ENCODE peak calls at places on chromosomes 11 and 22, in six cellular contexts. R is fibroblast of lung; Q is CD8-positive, alpha-beta T cell; B is tibial artery; E is brain microvascular endothelial cell; A is uterus. U is an unnamed sample.
A peak's percentile ranks its signal among the peaks of the same experiment; 100 is the strongest.

GRCh38 chr22:49770454-49771265 is 57.0 kb downstream of the BRD1 start:
- DNase-seq in B (peak; percentile 62), R (no peak), A (no peak), Q (no peak), E (no peak), U (no peak)

GRCh38 chr11:134691985-134692384 is 279.9 kb upstream of the B3GAT1 start:
- DNase-seq in Q (no peak), R (peak; percentile 58), A (no peak), E (peak; percentile 3), B (no peak), U (peak; percentile 13)

GRCh38 chr11:63680842-63681207 is 475 bp upstream of the RTN3 start:
- DNase-seq in E (no peak), Q (no peak), R (no peak), B (no peak), A (no peak), U (no peak)

GRCh38 chr11:128830836-128831780 is 36.0 kb downstream of the KCNJ1 start:
- DNase-seq in R (peak; percentile 87), B (peak; percentile 86), E (peak; percentile 84), A (peak; percentile 80), Q (peak; percentile 80), U (peak; percentile 91)

GRCh38 chr11:8267831-8268529 is 4.3 kb upstream of the LMO1 start:
- DNase-seq in A (peak; percentile 12), Q (no peak), B (peak; percentile 53), R (no peak), E (no peak), U (no peak)

GRCh38 chr22:45201678-45202332 is 38.1 kb downstream of the NUP50 start:
- DNase-seq in R (peak; percentile 91), Q (no peak), B (no peak), E (peak; percentile 98), A (no peak), U (peak; percentile 77)

GRCh38 chr11:25625094-25625493 is 706.8 kb upstream of the ANO3 start:
- DNase-seq in E (no peak), Q (no peak), A (no peak), B (no peak), R (no peak), U (no peak)

GRCh38 chr11:118918686-118919280 is 6.9 kb downstream of the BCL9L start:
- DNase-seq in B (no peak), Q (peak; percentile 61), A (no peak), E (no peak), R (no peak), U (peak; percentile 69)

GRCh38 chr11:1845571-1846452 is 7.0 kb downstream of the TNNI2 start:
- DNase-seq in B (no peak), R (no peak), Q (peak; percentile 52), E (no peak), A (no peak), U (no peak)

GRCh38 chr11:84899740-84900139 is 727.4 kb downstream of the DLG2 start:
- DNase-seq in E (peak; percentile 30), Q (no peak), R (no peak), B (no peak), A (no peak), U (no peak)

GRCh38 chr11:61827573-61828378 is at the start of gene FADS2:
- DNase-seq in E (peak; percentile 93), B (peak; percentile 98), R (peak; percentile 97), A (peak; percentile 95), Q (peak; percentile 66), U (peak; percentile 97)

GRCh38 chr11:61828629-61829407 is 718 bp downstream of the FADS2 start:
- DNase-seq in E (no peak), Q (peak; percentile 28), R (peak; percentile 27), B (peak; percentile 88), A (peak; percentile 64), U (peak; percentile 37)

GRCh38 chr11:61829806-61830205 is 1.7 kb downstream of the FADS2 start:
- DNase-seq in E (no peak), B (no peak), R (no peak), Q (no peak), A (no peak), U (no peak)

GRCh38 chr11:61828379-61828628 is 204 bp downstream of the FADS2 start:
- DNase-seq in B (no peak), R (no peak), A (no peak), E (no peak), Q (no peak), U (no peak)

GRCh38 chr11:61826930-61827572 is 1.0 kb upstream of the FADS2 start:
- DNase-seq in E (no peak), A (no peak), Q (no peak), B (no peak), R (no peak), U (no peak)
- H3K4me3 ChIP-seq in E (peak overlapping the region; percentile 97), A (peak overlapping the region; percentile 67), Q (peak overlapping the region; percentile 86), B (peak overlapping the region; percentile 85), R (peak overlapping the region; percentile 98), U (peak overlapping the region; percentile 94)

GRCh38 chr22:19149962-19150361 is at the start of gene GSC2:
- DNase-seq in B (no peak), R (no peak), E (no peak), A (no peak), Q (no peak), U (no peak)
- TF ChIP-seq CTCF in B (no peak), R (no peak), E (no peak), A (no peak), Q (no peak), U (no peak)

DNA sequence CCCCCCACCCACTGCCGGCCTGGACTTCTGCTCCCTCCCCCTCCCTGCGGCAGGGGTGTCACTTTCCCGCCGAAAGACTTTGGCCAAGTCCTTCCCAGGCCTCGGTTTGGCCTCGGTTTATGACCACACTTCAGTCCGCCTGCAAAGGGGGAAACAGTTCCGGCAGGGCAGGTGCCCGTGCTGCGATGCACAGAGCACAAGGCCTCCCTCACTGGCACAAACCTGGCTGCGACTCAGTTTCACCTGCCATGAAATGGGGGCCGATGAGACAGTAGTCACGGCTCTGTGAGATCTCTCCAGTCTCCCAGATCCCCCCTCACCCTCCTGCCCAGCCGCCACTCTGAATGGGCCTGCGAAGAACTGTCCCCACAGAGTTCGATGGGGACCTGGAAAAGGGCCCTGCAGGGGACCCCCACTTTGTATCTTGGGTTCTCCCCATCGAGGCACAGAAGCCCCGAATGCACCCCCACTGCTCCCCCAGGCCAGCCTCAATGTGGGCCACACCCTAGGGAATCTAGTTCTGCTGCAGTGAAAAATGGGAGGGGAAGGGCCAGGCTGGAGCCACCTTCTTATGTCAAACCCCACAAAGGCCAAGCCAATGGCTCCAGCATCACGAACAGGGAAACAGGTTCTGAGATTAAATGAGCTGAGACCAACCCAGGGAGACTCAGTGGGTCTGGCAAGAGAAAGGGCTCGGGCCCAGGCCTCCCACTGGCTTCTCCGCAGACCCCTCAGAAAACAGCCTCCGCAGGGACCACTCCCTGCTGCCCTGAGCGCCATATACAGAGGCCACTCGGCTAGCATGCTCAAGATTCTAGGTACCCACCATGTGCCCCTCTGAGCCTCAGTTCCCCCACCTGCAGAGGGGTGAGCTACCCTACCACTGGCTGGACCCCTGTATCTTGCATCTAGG is 29.0 kb downstream of the ARVCF start:
- DNase-seq in A (no peak), Q (peak; percentile 12), E (no peak), R (no peak), B (no peak), U (no peak)
- H3K4me3 ChIP-seq in A (no peak overlapping the region), Q (no peak overlapping the region), E (no peak overlapping the region), R (no peak overlapping the region), B (peak overlapping the region; percentile 95), U (no peak overlapping the region)

DNA sequence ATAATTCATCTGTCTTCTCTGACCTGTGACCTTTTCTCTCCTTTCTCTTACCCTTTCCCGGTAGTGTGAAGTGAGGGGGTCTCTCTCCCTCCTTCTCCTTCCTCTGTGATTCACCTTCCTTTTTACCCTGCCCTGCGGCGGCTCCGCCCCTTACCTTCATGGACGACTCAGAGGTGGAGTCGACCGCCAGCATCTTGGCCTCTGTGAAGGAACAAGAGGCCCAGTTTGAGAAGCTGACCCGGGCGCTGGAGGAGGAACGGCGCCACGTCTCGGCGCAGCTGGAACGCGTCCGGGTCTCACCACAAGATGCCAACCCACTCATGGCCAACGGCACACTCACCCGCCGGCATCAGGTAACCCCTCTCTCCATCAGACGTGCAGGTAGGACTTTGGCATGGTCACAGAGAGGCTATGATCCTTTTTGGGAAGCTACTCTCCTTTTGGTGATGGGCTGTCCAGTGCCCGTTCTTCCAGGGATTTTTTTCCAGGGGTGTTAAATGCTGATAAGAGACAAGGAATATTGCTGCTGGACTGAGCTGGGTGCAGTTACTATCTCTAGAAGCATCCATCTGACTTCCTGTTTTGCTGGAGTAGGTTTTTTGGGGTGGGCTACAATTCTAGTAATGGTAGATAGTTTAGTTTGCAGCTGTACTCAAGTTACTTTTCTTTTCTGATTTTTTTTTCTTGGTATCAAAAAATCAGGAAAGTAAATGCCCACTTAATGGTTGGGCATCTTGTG is 29.9 kb downstream of the CTNND1 start:
- DNase-seq in R (no peak), Q (peak; percentile 20), B (no peak), E (no peak), A (no peak), U (no peak)
- TF ChIP-seq CTCF in R (no peak), Q (no peak), B (no peak), E (no peak), A (no peak), U (no peak)

GRCh38 chr11:72820439-72821139 is 6.4 kb downstream of the ATG16L2 start:
- DNase-seq in E (no peak), A (no peak), R (no peak), Q (no peak), B (no peak), U (no peak)

GRCh38 chr11:72821920-72822799 is 7.9 kb downstream of the ATG16L2 start:
- DNase-seq in E (peak; percentile 76), Q (peak; percentile 84), R (peak; percentile 83), A (peak; percentile 94), B (peak; percentile 93), U (peak; percentile 89)

GRCh38 chr11:72818971-72819370 is 4.8 kb downstream of the ATG16L2 start:
- DNase-seq in A (no peak), Q (no peak), B (no peak), E (no peak), R (no peak), U (no peak)

GRCh38 chr11:72823105-72823804 is 9.0 kb downstream of the ATG16L2 start:
- DNase-seq in A (no peak), E (no peak), B (no peak), R (no peak), Q (no peak), U (no peak)

DNA sequence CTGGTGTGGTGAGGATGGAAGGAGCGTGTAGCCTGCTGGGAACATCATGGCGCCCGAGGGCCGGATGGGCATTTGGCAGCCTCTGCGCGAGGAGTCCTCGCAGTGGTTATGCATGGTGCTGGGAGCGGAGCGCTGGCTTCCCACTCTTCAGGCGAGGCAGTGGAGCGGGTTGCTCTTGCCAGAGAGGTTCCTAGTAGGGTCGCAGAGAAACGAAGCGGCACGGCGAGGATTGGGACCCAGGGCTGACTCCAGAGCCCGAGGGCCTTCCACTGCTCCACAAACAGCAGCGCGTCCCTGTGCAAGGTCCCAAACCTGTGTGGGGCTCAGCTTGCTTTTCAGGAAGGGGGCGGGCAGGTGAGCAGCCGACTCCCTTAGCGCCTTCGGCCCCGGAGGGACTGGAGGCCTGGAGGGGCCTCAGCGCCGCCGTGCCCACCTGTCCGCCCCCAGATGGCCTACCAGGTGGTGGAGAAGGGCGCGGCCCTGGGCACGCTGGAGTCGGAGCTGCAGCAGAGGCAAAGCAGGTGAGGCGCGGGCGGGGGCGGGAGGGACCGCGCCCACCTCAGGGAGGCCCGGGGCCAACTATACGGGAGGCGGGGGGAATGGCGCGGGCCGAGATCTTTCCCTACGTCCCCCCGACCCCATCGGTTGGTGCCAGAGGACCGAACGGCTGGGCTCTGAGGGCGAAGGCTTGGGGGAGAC is 7.2 kb downstream of the ATG16L2 start:
- DNase-seq in B (no peak), E (no peak), Q (no peak), R (no peak), A (peak; percentile 35), U (no peak)
- H3K4me3 ChIP-seq in B (peak overlapping the region; percentile 61), E (peak overlapping the region; percentile 60), Q (no peak overlapping the region), R (peak overlapping the region; percentile 63), A (peak overlapping the region; percentile 34), U (peak overlapping the region; percentile 56)